ENCODE peak calls at places on chromosome 13, in nine cellular contexts. G is tibial artery, L is left ventricle myocardium inferior, F is MM.1S, B is lung, Y is foreskin keratinocyte, K is cardiac muscle cell, D is thoracic aorta, I is PC-3. M is an unnamed sample.

GRCh38 chr13:113802090-113802531 is 43.1 kb downstream of the TMEM255B start:
- DNase-seq in G (peak; percentile 55), L (peak; percentile 61), F (peak; percentile 30), B (peak; percentile 52), Y (no peak), K (peak; percentile 83), D (no peak), I (no peak), M (peak; percentile 71)

GRCh38 chr13:93260591-93260990 is 34.0 kb downstream of the GPC6 start:
- DNase-seq in G (no peak), L (no peak), F (no peak), B (no peak), Y (no peak), K (peak; percentile 48), D (no peak), I (peak; percentile 57), M (no peak)

GRCh38 chr13:109989686-109990085 is 203.3 kb upstream of the IRS2 start:
- DNase-seq in G (no peak), L (no peak), F (no peak), B (no peak), Y (no peak), K (peak; percentile 32), D (no peak), I (no peak), M (no peak)

GRCh38 chr13:81686877-81687276 is 1346.0 kb upstream of the SPRY2 start:
- DNase-seq in G (no peak), L (no peak), F (no peak), B (no peak), Y (no peak), K (no peak), D (no peak), I (no peak), M (no peak)

GRCh38 chr13:95356916-95357315 is 55.7 kb upstream of the ABCC4 start:
- DNase-seq in G (no peak), L (no peak), F (no peak), B (no peak), Y (no peak), K (no peak), D (no peak), I (no peak), M (no peak)

GRCh38 chr13:107376393-107377085 is 808.6 kb upstream of the ARGLU1 start:
- DNase-seq in G (no peak), L (no peak), F (no peak), B (no peak), Y (no peak), K (peak; percentile 33), D (no peak), I (no peak), M (no peak)

GRCh38 chr13:106041445-106041844 is 494.0 kb downstream of the EFNB2 start:
- DNase-seq in G (no peak), L (no peak), F (no peak), B (no peak), Y (no peak), K (no peak), D (no peak), I (no peak), M (no peak)

GRCh38 chr13:78909276-78909675 is 250.3 kb upstream of the OBI1 start:
- DNase-seq in G (no peak), L (no peak), F (no peak), B (no peak), Y (no peak), K (no peak), D (no peak), I (no peak), M (no peak)

GRCh38 chr13:29936051-29936813 is 85.8 kb upstream of the UBL3 start:
- DNase-seq in G (no peak), L (no peak), F (no peak), B (no peak), Y (no peak), K (no peak), D (no peak), I (no peak), M (no peak)

GRCh38 chr13:93721483-93721882 is 494.9 kb downstream of the GPC6 start:
- DNase-seq in G (no peak), L (no peak), F (no peak), B (no peak), Y (no peak), K (no peak), D (no peak), I (peak; percentile 59), M (no peak)

GRCh38 chr13:110454227-110454859 is 107.2 kb downstream of the RAB20 start:
- DNase-seq in G (peak; percentile 68), L (no peak), F (no peak), B (no peak), Y (no peak), K (no peak), D (no peak), I (no peak), M (no peak)

GRCh38 chr13:59038824-59039223 is 1124.9 kb downstream of the DIAPH3 start:
- DNase-seq in G (no peak), L (no peak), F (no peak), B (no peak), Y (peak; percentile 1), K (peak; percentile 5), D (no peak), I (peak; percentile 58), M (peak; percentile 8)

GRCh38 chr13:51814825-51815650 is 11.1 kb upstream of the DHRS12 start:
- DNase-seq in G (no peak), L (peak; percentile 52), F (peak; percentile 69), B (peak; percentile 70), Y (no peak), K (peak; percentile 74), D (no peak), I (peak; percentile 79), M (peak; percentile 73)

GRCh38 chr13:30895773-30896172 is 10.3 kb upstream of the MEDAG start:
- DNase-seq in G (peak; percentile 92), L (peak; percentile 52), F (no peak), B (no peak), Y (no peak), K (peak; percentile 95), D (peak; percentile 64), I (no peak), M (peak; percentile 56)

GRCh38 chr13:59607780-59608233 is 555.9 kb downstream of the DIAPH3 start:
- DNase-seq in G (no peak), L (no peak), F (no peak), B (no peak), Y (no peak), K (no peak), D (no peak), I (no peak), M (no peak)

GRCh38 chr13:33817843-33818661 is at the start of gene RFC3:
- DNase-seq in G (peak; percentile 94), L (peak; percentile 95), F (peak; percentile 89), B (peak; percentile 96), Y (peak; percentile 97), K (peak; percentile 98), D (peak; percentile 83), I (peak; percentile 95), M (peak; percentile 87)

GRCh38 chr13:33815011-33815550 is 2.9 kb upstream of the RFC3 start:
- DNase-seq in G (no peak), L (no peak), F (no peak), B (no peak), Y (no peak), K (no peak), D (no peak), I (no peak), M (no peak)

GRCh38 chr13:33816912-33817311 is 1.0 kb upstream of the RFC3 start:
- DNase-seq in G (no peak), L (no peak), F (no peak), B (no peak), Y (no peak), K (no peak), D (no peak), I (no peak), M (no peak)

DNA sequence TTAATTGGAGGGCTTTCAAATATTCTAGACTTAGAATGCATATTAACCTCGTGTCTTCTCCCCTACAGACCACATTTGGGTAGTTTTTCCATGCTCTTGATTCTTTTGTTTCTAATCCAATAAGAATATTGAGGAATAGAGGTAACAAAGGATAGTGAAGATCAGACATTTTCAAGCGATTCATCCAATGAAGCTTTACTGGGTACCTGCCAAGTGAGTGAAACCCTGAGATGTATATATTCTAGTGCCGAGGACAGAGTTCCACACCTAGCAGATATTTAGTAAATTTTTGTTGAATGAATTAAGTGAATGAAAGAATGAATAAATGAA is 471 bp upstream of the RFC3 start:
- DNase-seq in G (no peak), L (no peak), F (no peak), B (no peak), Y (no peak), K (peak; percentile 8), D (no peak), I (no peak), M (no peak)
- H3K27ac ChIP-seq in G (peak overlapping the region; percentile 53), L (peak overlapping the region; percentile 72), F (peak overlapping the region; percentile 18), B (peak overlapping the region; percentile 82), Y (peak overlapping the region; percentile 94), K (peak overlapping the region; percentile 84), D (peak overlapping the region; percentile 51), I (peak overlapping the region; percentile 70), M (peak overlapping the region; percentile 89)

GRCh38 chr13:68927387-68928026 is 1180.1 kb upstream of the ATXN8OS start:
- DNase-seq in G (no peak), L (no peak), F (peak; percentile 16), B (no peak), Y (no peak), K (no peak), D (no peak), I (peak; percentile 60), M (peak; percentile 1)
- TF ChIP-seq CTCF in G (no peak), L (peak; percentile 53), F (peak; percentile 48), B (no peak), Y (no peak), K (no peak), D (no peak), I (peak; percentile 65), M (peak; percentile 63)

DNA sequence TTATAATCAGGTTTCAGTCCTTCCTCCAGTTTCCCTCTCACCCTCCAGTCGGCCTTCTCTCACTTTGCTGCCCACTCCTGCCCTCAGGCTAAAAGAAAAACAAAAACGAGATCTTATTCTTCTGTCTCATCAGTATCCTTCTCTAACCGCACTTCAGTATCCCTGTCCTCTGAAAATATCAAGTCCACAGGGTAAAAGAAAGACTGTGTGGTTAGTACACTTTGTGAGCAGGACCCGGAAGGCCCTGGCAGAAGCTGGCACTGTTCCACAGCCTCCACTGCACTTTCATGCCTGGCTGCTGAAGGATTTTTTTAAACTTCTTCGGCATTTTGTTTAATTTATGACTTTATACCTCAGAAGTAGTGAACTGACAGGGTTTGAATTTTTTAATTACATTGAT is 51.8 kb downstream of the TM9SF2 start:
- DNase-seq in G (no peak), L (no peak), F (no peak), B (no peak), Y (no peak), K (no peak), D (no peak), I (no peak), M (no peak)
- H3K27ac ChIP-seq in G (no peak overlapping the region), L (no peak overlapping the region), F (no peak overlapping the region), B (no peak overlapping the region), Y (no peak overlapping the region), K (no peak overlapping the region), D (no peak overlapping the region), I (no peak overlapping the region), M (no peak overlapping the region)

DNA sequence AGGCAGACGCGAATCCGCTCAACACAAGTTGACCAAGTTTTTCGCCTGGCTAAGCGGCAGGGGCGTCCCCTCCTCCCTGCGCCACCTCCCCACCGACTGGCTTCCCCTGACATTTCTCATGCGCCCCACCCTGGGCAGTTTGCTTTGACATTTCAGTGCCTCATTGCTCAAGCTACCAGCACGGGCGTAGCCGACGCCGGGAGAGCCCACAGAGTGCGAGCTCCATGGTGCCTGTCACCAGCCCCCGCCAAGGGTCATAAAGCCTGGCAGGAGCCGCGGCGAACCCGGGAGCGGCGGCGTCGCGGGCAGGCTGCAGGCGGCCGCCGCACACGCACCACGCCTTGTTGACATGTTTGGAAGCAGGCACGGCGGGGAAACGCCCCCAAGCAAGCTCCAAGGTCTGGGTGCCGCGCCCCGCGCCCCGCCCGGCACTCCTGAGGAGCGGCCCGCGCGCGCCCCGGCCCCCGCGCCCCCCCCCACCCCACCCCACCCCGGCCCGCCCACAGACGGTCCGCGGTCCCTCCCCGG is 640 bp downstream of the FBXL3 start:
- DNase-seq in G (peak; percentile 94), L (peak; percentile 85), F (peak; percentile 67), B (peak; percentile 85), Y (peak; percentile 36), K (peak; percentile 68), D (peak; percentile 61), I (peak; percentile 61), M (peak; percentile 81)
- TF ChIP-seq CTCF in G (no peak), L (no peak), F (no peak), B (no peak), Y (no peak), K (no peak), D (peak; percentile 10), I (no peak), M (no peak)